ENCODE peak calls at places on chromosome 13, in seven cellular contexts. One of them, this sample, is unnamed.

GRCh38 chr13:94305463-94305862 is 174.0 kb downstream of the DCT start:
- DNase-seq in aorta: no peak
- DNase-seq in activated T-cell treated with anti-CD3 and anti-CD28 coated beads for 4 hours: no peak
- DNase-seq in NCI-H2029: no peak
- DNase-seq in CD8-positive, alpha-beta T cell: no peak
- DNase-seq in left ventricle myocardium inferior: no peak
- DNase-seq in activated CD4-positive, alpha-beta T cell treated with anti-CD3 and anti-CD28 coated beads, Interleukin-2, amount 50 U/mL, for 24 hours: no peak
- DNase-seq in this sample: peak

GRCh38 chr13:27924529-27925141 is 4.8 kb downstream of the PDX1 start:
- DNase-seq in activated T-cell treated with anti-CD3 and anti-CD28 coated beads for 4 hours: no peak
- DNase-seq in CD8-positive, alpha-beta T cell: no peak
- DNase-seq in left ventricle myocardium inferior: no peak
- DNase-seq in aorta: no peak
- DNase-seq in NCI-H2029: no peak
- DNase-seq in activated CD4-positive, alpha-beta T cell treated with anti-CD3 and anti-CD28 coated beads, Interleukin-2, amount 50 U/mL, for 24 hours: no peak
- DNase-seq in this sample: no peak

GRCh38 chr13:41199526-41199925 is 5.2 kb upstream of the KBTBD7 start:
- DNase-seq in activated T-cell treated with anti-CD3 and anti-CD28 coated beads for 4 hours: no peak
- DNase-seq in activated CD4-positive, alpha-beta T cell treated with anti-CD3 and anti-CD28 coated beads, Interleukin-2, amount 50 U/mL, for 24 hours: no peak
- DNase-seq in NCI-H2029: no peak
- DNase-seq in aorta: no peak
- DNase-seq in CD8-positive, alpha-beta T cell: no peak
- DNase-seq in left ventricle myocardium inferior: no peak
- DNase-seq in this sample: no peak

GRCh38 chr13:89951341-89951740 is 1396.1 kb upstream of the MIR17HG start:
- DNase-seq in activated CD4-positive, alpha-beta T cell treated with anti-CD3 and anti-CD28 coated beads, Interleukin-2, amount 50 U/mL, for 24 hours: no peak
- DNase-seq in left ventricle myocardium inferior: no peak
- DNase-seq in aorta: no peak
- DNase-seq in CD8-positive, alpha-beta T cell: no peak
- DNase-seq in activated T-cell treated with anti-CD3 and anti-CD28 coated beads for 4 hours: no peak
- DNase-seq in NCI-H2029: no peak
- DNase-seq in this sample: no peak

GRCh38 chr13:48500652-48501197 is 32.2 kb downstream of the RCBTB2 start:
- DNase-seq in aorta: no peak
- DNase-seq in activated CD4-positive, alpha-beta T cell treated with anti-CD3 and anti-CD28 coated beads, Interleukin-2, amount 50 U/mL, for 24 hours: no peak
- DNase-seq in CD8-positive, alpha-beta T cell: no peak
- DNase-seq in activated T-cell treated with anti-CD3 and anti-CD28 coated beads for 4 hours: no peak
- DNase-seq in NCI-H2029: no peak
- DNase-seq in left ventricle myocardium inferior: no peak
- DNase-seq in this sample: peak

GRCh38 chr13:49693191-49693733 is 2.0 kb upstream of the EBPL start:
- DNase-seq in activated CD4-positive, alpha-beta T cell treated with anti-CD3 and anti-CD28 coated beads, Interleukin-2, amount 50 U/mL, for 24 hours: no peak
- DNase-seq in aorta: no peak
- DNase-seq in activated T-cell treated with anti-CD3 and anti-CD28 coated beads for 4 hours: no peak
- DNase-seq in NCI-H2029: no peak
- DNase-seq in CD8-positive, alpha-beta T cell: no peak
- DNase-seq in left ventricle myocardium inferior: no peak
- DNase-seq in this sample: no peak

GRCh38 chr13:43303040-43303729 is 279.8 kb downstream of the DNAJC15 start:
- DNase-seq in aorta: peak
- DNase-seq in activated CD4-positive, alpha-beta T cell treated with anti-CD3 and anti-CD28 coated beads, Interleukin-2, amount 50 U/mL, for 24 hours: no peak
- DNase-seq in CD8-positive, alpha-beta T cell: no peak
- DNase-seq in NCI-H2029: no peak
- DNase-seq in activated T-cell treated with anti-CD3 and anti-CD28 coated beads for 4 hours: no peak
- DNase-seq in left ventricle myocardium inferior: peak
- DNase-seq in this sample: peak

GRCh38 chr13:38308736-38309135 is 40.9 kb upstream of the UFM1 start:
- DNase-seq in aorta: no peak
- DNase-seq in NCI-H2029: no peak
- DNase-seq in left ventricle myocardium inferior: no peak
- DNase-seq in activated CD4-positive, alpha-beta T cell treated with anti-CD3 and anti-CD28 coated beads, Interleukin-2, amount 50 U/mL, for 24 hours: no peak
- DNase-seq in activated T-cell treated with anti-CD3 and anti-CD28 coated beads for 4 hours: no peak
- DNase-seq in CD8-positive, alpha-beta T cell: no peak
- DNase-seq in this sample: peak

GRCh38 chr13:99403458-99403971 is 96.3 kb upstream of the GPR183 start:
- DNase-seq in left ventricle myocardium inferior: no peak
- DNase-seq in NCI-H2029: no peak
- DNase-seq in aorta: no peak
- DNase-seq in activated CD4-positive, alpha-beta T cell treated with anti-CD3 and anti-CD28 coated beads, Interleukin-2, amount 50 U/mL, for 24 hours: no peak
- DNase-seq in activated T-cell treated with anti-CD3 and anti-CD28 coated beads for 4 hours: no peak
- DNase-seq in CD8-positive, alpha-beta T cell: no peak
- DNase-seq in this sample: no peak

GRCh38 chr13:44837250-44837649 is 152.0 kb downstream of the NUFIP1 start:
- DNase-seq in CD8-positive, alpha-beta T cell: no peak
- DNase-seq in aorta: no peak
- DNase-seq in NCI-H2029: no peak
- DNase-seq in left ventricle myocardium inferior: no peak
- DNase-seq in activated CD4-positive, alpha-beta T cell treated with anti-CD3 and anti-CD28 coated beads, Interleukin-2, amount 50 U/mL, for 24 hours: no peak
- DNase-seq in activated T-cell treated with anti-CD3 and anti-CD28 coated beads for 4 hours: no peak
- DNase-seq in this sample: peak

GRCh38 chr13:46025157-46025556 is 27.4 kb downstream of the ZC3H13 start:
- DNase-seq in CD8-positive, alpha-beta T cell: no peak
- DNase-seq in aorta: no peak
- DNase-seq in activated CD4-positive, alpha-beta T cell treated with anti-CD3 and anti-CD28 coated beads, Interleukin-2, amount 50 U/mL, for 24 hours: no peak
- DNase-seq in activated T-cell treated with anti-CD3 and anti-CD28 coated beads for 4 hours: no peak
- DNase-seq in NCI-H2029: no peak
- DNase-seq in left ventricle myocardium inferior: no peak
- DNase-seq in this sample: no peak

GRCh38 chr13:24511019-24511823 is 1.4 kb downstream of the PARP4 start:
- DNase-seq in aorta: peak
- DNase-seq in CD8-positive, alpha-beta T cell: peak
- DNase-seq in NCI-H2029: peak
- DNase-seq in activated T-cell treated with anti-CD3 and anti-CD28 coated beads for 4 hours: peak
- DNase-seq in activated CD4-positive, alpha-beta T cell treated with anti-CD3 and anti-CD28 coated beads, Interleukin-2, amount 50 U/mL, for 24 hours: peak
- DNase-seq in left ventricle myocardium inferior: no peak
- DNase-seq in this sample: peak

GRCh38 chr13:65843314-65843731 is 1386.8 kb downstream of the PCDH9 start:
- DNase-seq in activated T-cell treated with anti-CD3 and anti-CD28 coated beads for 4 hours: no peak
- DNase-seq in CD8-positive, alpha-beta T cell: no peak
- DNase-seq in activated CD4-positive, alpha-beta T cell treated with anti-CD3 and anti-CD28 coated beads, Interleukin-2, amount 50 U/mL, for 24 hours: no peak
- DNase-seq in NCI-H2029: no peak
- DNase-seq in left ventricle myocardium inferior: no peak
- DNase-seq in aorta: no peak
- DNase-seq in this sample: no peak

GRCh38 chr13:30526612-30527217 is 61.0 kb upstream of the HMGB1 start:
- DNase-seq in activated CD4-positive, alpha-beta T cell treated with anti-CD3 and anti-CD28 coated beads, Interleukin-2, amount 50 U/mL, for 24 hours: no peak
- DNase-seq in aorta: no peak
- DNase-seq in activated T-cell treated with anti-CD3 and anti-CD28 coated beads for 4 hours: no peak
- DNase-seq in CD8-positive, alpha-beta T cell: no peak
- DNase-seq in NCI-H2029: no peak
- DNase-seq in left ventricle myocardium inferior: peak
- DNase-seq in this sample: no peak

GRCh38 chr13:21076265-21076653 is 14.9 kb upstream of the LATS2 start:
- DNase-seq in aorta: no peak
- DNase-seq in activated CD4-positive, alpha-beta T cell treated with anti-CD3 and anti-CD28 coated beads, Interleukin-2, amount 50 U/mL, for 24 hours: no peak
- DNase-seq in left ventricle myocardium inferior: no peak
- DNase-seq in activated T-cell treated with anti-CD3 and anti-CD28 coated beads for 4 hours: no peak
- DNase-seq in CD8-positive, alpha-beta T cell: no peak
- DNase-seq in NCI-H2029: no peak
- DNase-seq in this sample: no peak

GRCh38 chr13:27034678-27035111 is 136.9 kb downstream of the USP12 start:
- DNase-seq in aorta: no peak
- DNase-seq in NCI-H2029: no peak
- DNase-seq in left ventricle myocardium inferior: no peak
- DNase-seq in activated CD4-positive, alpha-beta T cell treated with anti-CD3 and anti-CD28 coated beads, Interleukin-2, amount 50 U/mL, for 24 hours: no peak
- DNase-seq in activated T-cell treated with anti-CD3 and anti-CD28 coated beads for 4 hours: no peak
- DNase-seq in CD8-positive, alpha-beta T cell: no peak
- DNase-seq in this sample: no peak

GRCh38 chr13:42708391-42708790 is 73.0 kb upstream of the FAM216B start:
- DNase-seq in activated CD4-positive, alpha-beta T cell treated with anti-CD3 and anti-CD28 coated beads, Interleukin-2, amount 50 U/mL, for 24 hours: no peak
- DNase-seq in NCI-H2029: no peak
- DNase-seq in CD8-positive, alpha-beta T cell: no peak
- DNase-seq in aorta: no peak
- DNase-seq in activated T-cell treated with anti-CD3 and anti-CD28 coated beads for 4 hours: no peak
- DNase-seq in left ventricle myocardium inferior: no peak
- DNase-seq in this sample: no peak

GRCh38 chr13:74110053-74110452 is 24.2 kb downstream of the KLF12 start:
- DNase-seq in aorta: no peak
- DNase-seq in NCI-H2029: no peak
- DNase-seq in activated CD4-positive, alpha-beta T cell treated with anti-CD3 and anti-CD28 coated beads, Interleukin-2, amount 50 U/mL, for 24 hours: no peak
- DNase-seq in activated T-cell treated with anti-CD3 and anti-CD28 coated beads for 4 hours: no peak
- DNase-seq in left ventricle myocardium inferior: peak
- DNase-seq in CD8-positive, alpha-beta T cell: no peak
- DNase-seq in this sample: no peak

GRCh38 chr13:29888306-29888705 is 37.9 kb upstream of the UBL3 start:
- DNase-seq in activated CD4-positive, alpha-beta T cell treated with anti-CD3 and anti-CD28 coated beads, Interleukin-2, amount 50 U/mL, for 24 hours: no peak
- DNase-seq in activated T-cell treated with anti-CD3 and anti-CD28 coated beads for 4 hours: no peak
- DNase-seq in aorta: no peak
- DNase-seq in CD8-positive, alpha-beta T cell: no peak
- DNase-seq in NCI-H2029: no peak
- DNase-seq in left ventricle myocardium inferior: no peak
- DNase-seq in this sample: no peak

GRCh38 chr13:82358284-82358683 is 1524.0 kb downstream of the SLITRK1 start:
- DNase-seq in aorta: no peak
- DNase-seq in left ventricle myocardium inferior: no peak
- DNase-seq in activated CD4-positive, alpha-beta T cell treated with anti-CD3 and anti-CD28 coated beads, Interleukin-2, amount 50 U/mL, for 24 hours: no peak
- DNase-seq in NCI-H2029: no peak
- DNase-seq in activated T-cell treated with anti-CD3 and anti-CD28 coated beads for 4 hours: no peak
- DNase-seq in CD8-positive, alpha-beta T cell: no peak
- DNase-seq in this sample: no peak

GRCh38 chr13:112821340-112822055 is 131.7 kb downstream of the ATP11A start:
- DNase-seq in NCI-H2029: no peak
- DNase-seq in activated CD4-positive, alpha-beta T cell treated with anti-CD3 and anti-CD28 coated beads, Interleukin-2, amount 50 U/mL, for 24 hours: no peak
- DNase-seq in activated T-cell treated with anti-CD3 and anti-CD28 coated beads for 4 hours: no peak
- DNase-seq in CD8-positive, alpha-beta T cell: no peak
- DNase-seq in left ventricle myocardium inferior: no peak
- DNase-seq in aorta: no peak
- DNase-seq in this sample: no peak

GRCh38 chr13:97228850-97229521 is 6.9 kb downstream of the MBNL2 start:
- DNase-seq in aorta: no peak
- DNase-seq in left ventricle myocardium inferior: no peak
- DNase-seq in activated T-cell treated with anti-CD3 and anti-CD28 coated beads for 4 hours: no peak
- DNase-seq in NCI-H2029: no peak
- DNase-seq in CD8-positive, alpha-beta T cell: no peak
- DNase-seq in activated CD4-positive, alpha-beta T cell treated with anti-CD3 and anti-CD28 coated beads, Interleukin-2, amount 50 U/mL, for 24 hours: no peak
- DNase-seq in this sample: no peak

GRCh38 chr13:44117351-44117750 is 237.6 kb downstream of the LACC1 start:
- DNase-seq in NCI-H2029: no peak
- DNase-seq in CD8-positive, alpha-beta T cell: no peak
- DNase-seq in activated CD4-positive, alpha-beta T cell treated with anti-CD3 and anti-CD28 coated beads, Interleukin-2, amount 50 U/mL, for 24 hours: no peak
- DNase-seq in activated T-cell treated with anti-CD3 and anti-CD28 coated beads for 4 hours: no peak
- DNase-seq in aorta: no peak
- DNase-seq in left ventricle myocardium inferior: no peak
- DNase-seq in this sample: peak

GRCh38 chr13:106520205-106521004 is 15.1 kb downstream of the EFNB2 start:
- DNase-seq in NCI-H2029: no peak
- DNase-seq in CD8-positive, alpha-beta T cell: no peak
- DNase-seq in aorta: no peak
- DNase-seq in left ventricle myocardium inferior: no peak
- DNase-seq in activated CD4-positive, alpha-beta T cell treated with anti-CD3 and anti-CD28 coated beads, Interleukin-2, amount 50 U/mL, for 24 hours: no peak
- DNase-seq in activated T-cell treated with anti-CD3 and anti-CD28 coated beads for 4 hours: no peak
- DNase-seq in this sample: peak

GRCh38 chr13:98798849-98799645 is 46.6 kb upstream of the SLC15A1 start:
- DNase-seq in NCI-H2029: no peak
- DNase-seq in activated T-cell treated with anti-CD3 and anti-CD28 coated beads for 4 hours: no peak
- DNase-seq in aorta: no peak
- DNase-seq in activated CD4-positive, alpha-beta T cell treated with anti-CD3 and anti-CD28 coated beads, Interleukin-2, amount 50 U/mL, for 24 hours: no peak
- DNase-seq in left ventricle myocardium inferior: no peak
- DNase-seq in CD8-positive, alpha-beta T cell: no peak
- DNase-seq in this sample: no peak

GRCh38 chr13:112200200-112200599 is 133.3 kb downstream of the SOX1 start:
- DNase-seq in activated CD4-positive, alpha-beta T cell treated with anti-CD3 and anti-CD28 coated beads, Interleukin-2, amount 50 U/mL, for 24 hours: no peak
- DNase-seq in left ventricle myocardium inferior: no peak
- DNase-seq in aorta: peak
- DNase-seq in activated T-cell treated with anti-CD3 and anti-CD28 coated beads for 4 hours: no peak
- DNase-seq in CD8-positive, alpha-beta T cell: no peak
- DNase-seq in NCI-H2029: no peak
- DNase-seq in this sample: no peak

GRCh38 chr13:50016421-50016820 is 1.2 kb downstream of the KCNRG start:
- DNase-seq in activated T-cell treated with anti-CD3 and anti-CD28 coated beads for 4 hours: no peak
- DNase-seq in CD8-positive, alpha-beta T cell: no peak
- DNase-seq in aorta: no peak
- DNase-seq in left ventricle myocardium inferior: no peak
- DNase-seq in NCI-H2029: no peak
- DNase-seq in activated CD4-positive, alpha-beta T cell treated with anti-CD3 and anti-CD28 coated beads, Interleukin-2, amount 50 U/mL, for 24 hours: no peak
- DNase-seq in this sample: no peak

GRCh38 chr13:75421987-75422386 is 60.0 kb downstream of the TBC1D4 start:
- DNase-seq in left ventricle myocardium inferior: no peak
- DNase-seq in NCI-H2029: no peak
- DNase-seq in activated CD4-positive, alpha-beta T cell treated with anti-CD3 and anti-CD28 coated beads, Interleukin-2, amount 50 U/mL, for 24 hours: no peak
- DNase-seq in aorta: no peak
- DNase-seq in CD8-positive, alpha-beta T cell: no peak
- DNase-seq in activated T-cell treated with anti-CD3 and anti-CD28 coated beads for 4 hours: no peak
- DNase-seq in this sample: no peak

GRCh38 chr13:20942938-20943518 is 40.5 kb upstream of the XPO4 start:
- DNase-seq in activated T-cell treated with anti-CD3 and anti-CD28 coated beads for 4 hours: no peak
- DNase-seq in left ventricle myocardium inferior: no peak
- DNase-seq in activated CD4-positive, alpha-beta T cell treated with anti-CD3 and anti-CD28 coated beads, Interleukin-2, amount 50 U/mL, for 24 hours: no peak
- DNase-seq in aorta: no peak
- DNase-seq in CD8-positive, alpha-beta T cell: no peak
- DNase-seq in NCI-H2029: no peak
- DNase-seq in this sample: peak

This sample was measured in renal cortical epithelial cell.